ENCODE peak calls at places on chromosomes 2 and 18, in seven cellular contexts. J, V, U, C, L, B and S are unnamed samples.

GRCh38 chr18:3585656-3586509 is 135.9 kb downstream of the TGIF1 start:
- DNase-seq in J (peak; percentile 55), V (peak; percentile 66), U (peak; percentile 83), C (peak; percentile 30), L (peak; percentile 94), B (no peak), S (peak; percentile 84)

GRCh38 chr18:58993260-58993659 is 128.6 kb downstream of the ZNF532 start:
- DNase-seq in J (no peak), V (no peak), U (no peak), C (no peak), L (no peak), B (no peak), S (peak; percentile 93)

GRCh38 chr2:190359896-190360376 is 16.5 kb downstream of the INPP1 start:
- DNase-seq in J (peak; percentile 36), V (peak; percentile 78), U (no peak), C (no peak), L (peak; percentile 65), B (peak; percentile 13), S (peak; percentile 87)

GRCh38 chr2:68832161-68832869 is 38.9 kb downstream of the BMP10 start:
- DNase-seq in J (peak; percentile 71), V (peak; percentile 62), U (no peak), C (no peak), L (peak; percentile 80), B (peak; percentile 17), S (peak; percentile 22)

GRCh38 chr18:3689091-3689490 is 239.1 kb downstream of the TGIF1 start:
- DNase-seq in J (no peak), V (no peak), U (no peak), C (no peak), L (no peak), B (no peak), S (no peak)

GRCh38 chr2:68936462-68936861 is 16.2 kb downstream of the GKN2 start:
- DNase-seq in J (no peak), V (no peak), U (no peak), C (no peak), L (no peak), B (no peak), S (peak; percentile 70)

GRCh38 chr18:10247402-10248117 is 206.9 kb upstream of the APCDD1 start:
- DNase-seq in J (no peak), V (no peak), U (no peak), C (no peak), L (no peak), B (no peak), S (no peak)

GRCh38 chr2:156537147-156537546 is 101.0 kb downstream of the GPD2 start:
- DNase-seq in J (no peak), V (no peak), U (no peak), C (no peak), L (no peak), B (no peak), S (peak; percentile 75)

GRCh38 chr18:3703732-3704176 is 253.8 kb downstream of the TGIF1 start:
- DNase-seq in J (peak; percentile 39), V (peak; percentile 45), U (peak; percentile 52), C (no peak), L (peak; percentile 83), B (no peak), S (peak; percentile 80)

GRCh38 chr18:76430636-76431035 is 64.4 kb downstream of the ZNF516 start:
- DNase-seq in J (no peak), V (no peak), U (no peak), C (no peak), L (no peak), B (no peak), S (peak; percentile 74)

GRCh38 chr2:216535454-216535995 is 36.9 kb downstream of the RPL37A start:
- DNase-seq in J (no peak), V (no peak), U (no peak), C (no peak), L (peak; percentile 53), B (no peak), S (peak; percentile 91)

GRCh38 chr18:62868645-62869044 is 153.3 kb downstream of the PHLPP1 start:
- DNase-seq in J (no peak), V (no peak), U (no peak), C (no peak), L (no peak), B (no peak), S (no peak)

GRCh38 chr2:126878601-126879000 is 20.1 kb upstream of the TEX51 start:
- DNase-seq in J (no peak), V (no peak), U (no peak), C (no peak), L (peak; percentile 18), B (no peak), S (no peak)

GRCh38 chr2:37196320-37197195 is at the start of gene CEBPZOS:
- DNase-seq in J (peak; percentile 92), V (peak; percentile 81), U (peak; percentile 77), C (peak; percentile 81), L (peak; percentile 95), B (peak; percentile 82), S (peak; percentile 89)

GRCh38 chr2:7694066-7695000 is 777.1 kb downstream of the RNF144A start:
- DNase-seq in J (no peak), V (no peak), U (no peak), C (no peak), L (no peak), B (no peak), S (no peak)

GRCh38 chr2:37558622-37559021 is 112.8 kb downstream of the CDC42EP3 start:
- DNase-seq in J (no peak), V (peak; percentile 9), U (peak; percentile 77), C (no peak), L (peak; percentile 54), B (no peak), S (no peak)

GRCh38 chr2:161570424-161571050 is 53.7 kb upstream of the SLC4A10 start:
- DNase-seq in J (no peak), V (no peak), U (no peak), C (no peak), L (no peak), B (no peak), S (peak; percentile 42)